ENCODE peak calls at places on chromosomes 4 and X, in seven cellular contexts. A is NCI-H2081; G is caudate nucleus; N is 8988T; Q is stimulated activated CD4-positive, alpha-beta T cell treated with anti-CD3 and anti-CD28 coated beads, Interleukin-1b, Interleukin-23, amount 100 ng/mL, for 24 hours; M is effector memory CD8-positive, alpha-beta T cell; F is ELR. C is an unnamed sample.

GRCh38 chrX:9997524-9997923 is 30.4 kb downstream of the CLDN34 start:
- DNase-seq in F (no peak), G (no peak), Q (no peak), M (no peak), N (no peak), A (no peak), C (no peak)

GRCh38 chrX:111244238-111244750 is 26.0 kb downstream of the CAPN6 start:
- DNase-seq in F (peak), A (peak), Q (no peak), M (no peak), G (no peak), N (no peak), C (no peak)

GRCh38 chr4:77430847-77431246 is 174.8 kb upstream of the CXCL13 start:
- DNase-seq in N (no peak), M (no peak), Q (no peak), A (no peak), G (no peak), F (peak), C (no peak)

GRCh38 chr4:26632916-26633315 is 49.0 kb downstream of the TBC1D19 start:
- DNase-seq in F (no peak), M (no peak), N (no peak), G (no peak), Q (no peak), A (no peak), C (no peak)

GRCh38 chr4:98662619-98663225 is 4.3 kb upstream of the TSPAN5 start:
- DNase-seq in Q (peak), N (no peak), M (peak), G (no peak), A (no peak), F (no peak), C (no peak)

GRCh38 chrX:40055495-40055894 is 42.3 kb downstream of the BCOR start:
- DNase-seq in M (no peak), Q (no peak), N (no peak), G (no peak), A (no peak), F (peak), C (no peak)

GRCh38 chr4:90227177-90227576 is 100.0 kb downstream of the CCSER1 start:
- DNase-seq in G (no peak), M (no peak), Q (no peak), F (no peak), A (no peak), N (no peak), C (no peak)

GRCh38 chrX:9195199-9195880 is 161.4 kb upstream of the FAM9B start:
- DNase-seq in Q (no peak), F (no peak), A (no peak), G (no peak), M (no peak), N (no peak), C (no peak)

GRCh38 chr4:80566203-80566872 is 230.8 kb downstream of the CFAP299 start:
- DNase-seq in F (peak), N (no peak), G (no peak), M (no peak), Q (no peak), A (peak), C (no peak)

GRCh38 chr4:122536001-122536400 is 79.5 kb upstream of the IL2 start:
- DNase-seq in F (no peak), N (no peak), Q (no peak), G (no peak), A (no peak), M (no peak), C (no peak)

GRCh38 chr4:1051472-1051871 is 40.0 kb downstream of the FGFRL1 start:
- DNase-seq in G (no peak), A (no peak), M (no peak), F (no peak), Q (no peak), N (no peak), C (no peak)

GRCh38 chr4:182808673-182809416 is 108.3 kb downstream of the DCTD start:
- DNase-seq in G (no peak), F (peak), Q (peak), N (no peak), A (no peak), M (peak), C (no peak)

GRCh38 chr4:36037127-36037526 is 207.2 kb downstream of the ARAP2 start:
- DNase-seq in N (no peak), G (no peak), A (no peak), M (no peak), Q (no peak), F (no peak), C (no peak)

GRCh38 chr4:98510757-98511517 is 147.5 kb downstream of the TSPAN5 start:
- DNase-seq in F (peak), A (no peak), Q (no peak), G (no peak), N (no peak), M (no peak), C (no peak)

GRCh38 chrX:12881914-12882313 is 15.0 kb downstream of the TLR7 start:
- DNase-seq in N (no peak), A (no peak), G (no peak), Q (no peak), F (no peak), M (no peak), C (no peak)

GRCh38 chr4:78776031-78776728 is at the start of gene BMP2K:
- DNase-seq in F (peak), Q (peak), G (peak), M (peak), N (peak), A (peak), C (peak)

GRCh38 chrX:40169193-40170086 is 71.7 kb upstream of the BCOR start:
- DNase-seq in A (peak), F (peak), Q (peak), M (peak), N (peak), G (no peak), C (no peak)

GRCh38 chr4:93897559-93897958 is 69.0 kb downstream of the ATOH1 start:
- DNase-seq in A (no peak), G (no peak), F (peak), Q (no peak), M (no peak), N (no peak), C (no peak)

C was measured in D721Med.